ENCODE peak calls at places on chromosome 1, in five cellular contexts. Z is HCT116, S is SK-N-SH, R is H1, L is HepG2. F is an unnamed sample.

GRCh38 chr1:92784051-92784638 is 763 bp downstream of the EVI5 start:
- DNase-seq in L (peak), R (no peak), S (no peak), Z (no peak), F (peak)

GRCh38 chr1:186146971-186147370 is 228.1 kb downstream of the TPR start:
- DNase-seq in Z (no peak), R (no peak), L (no peak), S (no peak), F (no peak)

GRCh38 chr1:59332221-59332620 is 35.3 kb downstream of the FGGY start:
- DNase-seq in Z (no peak), S (no peak), L (no peak), R (no peak), F (no peak)

GRCh38 chr1:43491056-43491455 is 37.3 kb upstream of the HYI start:
- DNase-seq in R (no peak), Z (no peak), L (no peak), S (no peak), F (no peak)

GRCh38 chr1:48472747-48473146 is 743 bp upstream of the SPATA6 start:
- DNase-seq in Z (no peak), R (no peak), S (peak), L (no peak), F (no peak)

GRCh38 chr1:155117610-155118009 is 10.1 kb upstream of the EFNA1 start:
- DNase-seq in Z (no peak), L (no peak), S (no peak), R (no peak), F (peak)

GRCh38 chr1:150925080-150925479 is 1.1 kb upstream of the SETDB1 start:
- DNase-seq in L (no peak), R (no peak), Z (no peak), S (no peak), F (no peak)

GRCh38 chr1:51421961-51422360 is 91.6 kb upstream of the TTC39A start:
- DNase-seq in S (peak), R (no peak), L (peak), Z (peak), F (peak)

GRCh38 chr1:74908797-74909196 is 175.8 kb downstream of the TYW3 start:
- DNase-seq in L (no peak), S (no peak), Z (no peak), R (no peak), F (no peak)

GRCh38 chr1:94597701-94598100 is 56.1 kb upstream of the F3 start:
- DNase-seq in S (no peak), R (peak), Z (no peak), L (no peak), F (no peak)

GRCh38 chr1:22792396-22793171 is 81.9 kb downstream of the EPHB2 start:
- DNase-seq in R (peak), Z (no peak), S (no peak), L (no peak), F (no peak)

GRCh38 chr1:22780696-22781095 is 70.1 kb downstream of the EPHB2 start:
- DNase-seq in R (peak), Z (peak), S (peak), L (no peak), F (peak)

GRCh38 chr1:12654004-12654567 is 10.2 kb downstream of the AADACL4 start:
- DNase-seq in Z (no peak), R (no peak), S (no peak), L (no peak), F (peak)

GRCh38 chr1:243411472-243411871 is 155.6 kb downstream of the SDCCAG8 start:
- DNase-seq in L (no peak), Z (no peak), R (no peak), S (no peak), F (no peak)

GRCh38 chr1:112783059-112783458 is 67.9 kb upstream of the PPM1J start:
- DNase-seq in Z (no peak), S (no peak), L (no peak), R (no peak), F (no peak)

GRCh38 chr1:6738987-6739386 is 37.4 kb upstream of the DNAJC11 start:
- DNase-seq in L (no peak), Z (no peak), R (no peak), S (no peak), F (no peak)

GRCh38 chr1:209421186-209421585 is 162.3 kb upstream of the CAMK1G start:
- DNase-seq in L (no peak), S (no peak), Z (no peak), R (no peak), F (no peak)

GRCh38 chr1:184982002-184982954 is 8.0 kb upstream of the NIBAN1 start:
- DNase-seq in R (peak), L (peak), Z (peak), S (peak), F (peak)

GRCh38 chr1:230825061-230825803 is 43.1 kb downstream of the C1orf198 start:
- DNase-seq in R (peak), Z (no peak), L (no peak), S (peak), F (peak)

GRCh38 chr1:159941139-159941866 is 4.1 kb downstream of the IGSF9 start:
- DNase-seq in Z (no peak), S (no peak), R (no peak), L (no peak), F (no peak)

GRCh38 chr1:94925561-94926364 is 1.1 kb downstream of the CNN3 start:
- DNase-seq in S (peak), L (peak), Z (peak), R (peak), F (peak)

GRCh38 chr1:184237588-184237987 is 149.2 kb upstream of the C1orf21 start:
- DNase-seq in R (no peak), S (no peak), L (no peak), Z (no peak), F (no peak)

GRCh38 chr1:44267438-44267837 is 54.2 kb downstream of the DMAP1 start:
- DNase-seq in L (no peak), R (no peak), S (no peak), Z (no peak), F (no peak)

GRCh38 chr1:221206076-221206475 is 326.8 kb downstream of the HLX start:
- DNase-seq in Z (no peak), L (no peak), S (no peak), R (no peak), F (no peak)

GRCh38 chr1:174222166-174222949 is 63.0 kb downstream of the RABGAP1L start:
- DNase-seq in S (no peak), L (no peak), R (no peak), Z (no peak), F (no peak)

GRCh38 chr1:51442198-51442597 is 76.9 kb downstream of the EPS15 start:
- DNase-seq in L (no peak), R (no peak), Z (no peak), S (no peak), F (no peak)

GRCh38 chr1:51648180-51649109 is 31.6 kb downstream of the OSBPL9 start:
- DNase-seq in R (no peak), L (peak), S (peak), Z (no peak), F (no peak)

GRCh38 chr1:212689758-212690540 is 9.7 kb downstream of the BATF3 start:
- DNase-seq in S (no peak), R (no peak), L (no peak), Z (no peak), F (no peak)

GRCh38 chr1:234533034-234533571 is 54.1 kb upstream of the TARBP1 start:
- DNase-seq in R (no peak), S (no peak), Z (no peak), L (no peak), F (no peak)

GRCh38 chr1:92924501-92924900 is 36.8 kb downstream of the DIPK1A start:
- DNase-seq in L (no peak), Z (no peak), R (no peak), S (no peak), F (no peak)

GRCh38 chr1:25694167-25694566 is 77.6 kb downstream of the MAN1C1 start:
- DNase-seq in S (no peak), L (no peak), R (no peak), Z (no peak), F (no peak)

GRCh38 chr1:25694591-25695007 is 78.0 kb downstream of the MAN1C1 start:
- DNase-seq in S (no peak), L (no peak), Z (no peak), R (no peak), F (no peak)

GRCh38 chr1:25695991-25696330 is 79.4 kb downstream of the MAN1C1 start:
- DNase-seq in R (no peak), L (no peak), Z (no peak), S (no peak), F (no peak)

GRCh38 chr1:25697426-25698220 is 81.0 kb downstream of the MAN1C1 start:
- DNase-seq in S (no peak), R (no peak), Z (no peak), L (no peak), F (no peak)

DNA sequence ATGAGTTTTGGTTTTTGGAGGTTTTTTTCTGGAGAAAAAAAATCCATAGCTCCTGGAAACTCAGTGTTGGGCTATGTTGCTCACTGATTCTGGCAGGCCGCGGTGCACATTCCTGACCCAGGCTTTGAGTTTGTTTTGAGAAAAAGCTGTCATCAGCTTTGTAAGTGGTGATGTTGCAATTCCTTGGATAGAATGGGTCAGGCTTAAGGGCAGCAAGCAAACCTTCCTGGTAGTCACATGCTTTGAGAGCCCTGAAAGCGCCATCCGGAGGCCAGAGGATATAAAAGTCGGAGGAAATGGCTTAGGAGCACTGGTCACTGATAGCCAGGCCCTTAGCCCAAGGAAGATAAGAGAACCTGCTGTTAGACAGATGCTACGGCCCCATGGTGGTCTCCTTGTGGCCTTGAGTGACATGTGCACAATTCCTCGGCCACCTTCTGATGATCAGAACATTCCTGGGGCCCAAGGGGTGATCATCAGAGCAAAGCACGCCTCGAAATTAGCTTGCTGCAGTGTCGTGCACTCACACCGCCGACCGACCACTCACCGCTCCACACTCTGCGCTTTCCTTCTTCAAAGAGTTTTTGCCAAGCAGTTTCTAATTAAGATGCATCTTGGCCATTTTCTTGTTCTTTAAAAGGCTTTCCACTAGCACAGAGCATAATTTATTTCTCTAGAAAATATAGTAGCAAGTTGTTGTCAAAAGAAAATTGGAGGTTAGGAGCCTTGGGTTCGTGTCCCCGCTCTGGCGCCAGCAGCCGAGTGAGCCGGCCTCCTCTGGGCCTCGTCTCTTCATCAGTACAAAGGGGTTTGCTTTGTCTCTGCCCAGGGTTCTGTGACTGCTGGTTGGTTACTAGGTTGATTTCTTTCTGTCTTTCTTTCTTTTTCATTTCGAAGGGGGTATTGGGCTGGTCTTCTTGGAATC is 78.7 kb downstream of the MAN1C1 start:
- DNase-seq in Z (no peak), R (no peak), L (peak), S (no peak), F (peak)
- TF ChIP-seq JUND in Z (no peak), R (no peak), L (no peak), S (no peak), F (no peak)

GRCh38 chr1:200415693-200416593 is 6.1 kb upstream of the ZNF281 start:
- DNase-seq in L (peak), S (no peak), Z (peak), R (no peak), F (no peak)

GRCh38 chr1:200411406-200412257 is 1.8 kb upstream of the ZNF281 start:
- DNase-seq in R (peak), Z (no peak), L (peak), S (no peak), F (peak)

GRCh38 chr1:200415227-200415626 is 5.4 kb upstream of the ZNF281 start:
- DNase-seq in R (no peak), Z (no peak), L (no peak), S (no peak), F (no peak)

GRCh38 chr1:200410566-200410878 is 686 bp upstream of the ZNF281 start:
- DNase-seq in L (no peak), S (peak), R (no peak), Z (peak), F (peak)

DNA sequence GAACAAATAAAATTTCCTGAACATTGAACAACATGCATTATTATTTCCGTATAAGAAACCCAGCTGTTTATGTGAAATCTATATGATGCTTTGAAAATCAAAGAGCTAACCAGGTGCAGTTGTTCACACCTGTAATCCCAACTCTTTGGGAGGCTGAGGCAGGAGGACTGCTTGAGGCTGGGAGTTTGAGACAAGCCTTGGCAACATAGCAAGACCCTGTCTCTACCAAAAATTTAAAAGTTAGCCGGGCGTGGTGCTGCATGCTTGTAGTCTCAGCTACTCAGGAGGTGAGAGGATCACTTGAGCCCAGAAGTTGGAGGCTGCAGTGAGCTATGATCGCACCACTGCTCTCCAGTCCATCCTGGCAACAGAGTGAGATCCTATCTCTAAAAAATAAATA is 4.8 kb upstream of the ZNF281 start:
- DNase-seq in S (no peak), L (no peak), Z (no peak), R (no peak), F (no peak)
- TF ChIP-seq JUND in S (no peak), L (no peak), Z (no peak), R (no peak), F (no peak)

GRCh38 chr1:167821969-167822685 is 91.8 kb downstream of the ADCY10 start:
- DNase-seq in S (no peak), R (no peak), Z (no peak), L (no peak), F (no peak)
- TF ChIP-seq JUND in S (no peak), R (no peak), Z (no peak), L (no peak), F (no peak)

DNA sequence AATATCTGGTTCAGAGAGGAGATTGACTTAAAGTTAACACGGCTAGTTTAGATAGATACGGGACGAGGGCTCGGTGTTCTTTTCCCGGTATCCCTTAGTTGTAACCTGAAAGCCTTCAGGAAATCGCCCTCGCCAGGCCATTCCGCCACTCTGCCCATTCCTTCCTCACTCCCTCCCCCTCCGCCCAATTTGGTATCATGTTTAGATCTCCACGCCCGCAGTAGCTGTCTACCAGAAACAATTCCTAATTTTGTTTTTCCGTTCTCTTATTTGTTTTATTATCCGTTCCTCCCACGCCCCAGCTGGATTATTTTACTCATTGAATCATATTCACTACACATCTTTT is 685 bp upstream of the VAMP4 start:
- DNase-seq in Z (no peak), S (peak), L (no peak), R (peak), F (peak)
- TF ChIP-seq JUND in Z (no peak), S (no peak), L (no peak), R (no peak), F (no peak)

DNA sequence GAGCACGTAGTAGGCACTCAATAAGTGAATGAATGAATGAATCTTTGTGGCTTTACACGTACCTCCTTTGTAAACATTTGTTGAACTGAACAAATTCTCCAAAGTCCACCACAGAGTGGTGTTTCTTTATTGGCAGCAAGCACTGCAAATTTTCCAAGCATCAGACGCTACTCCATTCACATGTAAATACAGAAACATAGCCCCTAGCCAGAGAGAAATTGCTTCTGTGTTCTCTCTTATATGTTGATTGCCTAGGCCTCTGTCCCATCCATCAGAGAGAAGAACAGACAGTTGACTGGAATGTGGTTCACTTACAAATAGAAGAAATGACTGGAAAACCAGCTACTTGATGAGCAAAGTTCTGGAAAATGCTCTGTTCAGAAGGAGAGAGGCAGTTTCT is 18.2 kb upstream of the KIRREL1 start:
- DNase-seq in R (no peak), L (no peak), Z (no peak), S (no peak), F (no peak)
- TF ChIP-seq JUND in R (no peak), L (no peak), Z (no peak), S (no peak), F (no peak)

GRCh38 chr1:235910357-235911299 is 43.9 kb upstream of the LYST start:
- DNase-seq in S (peak), Z (peak), L (peak), R (no peak), F (no peak)
- TF ChIP-seq JUND in S (peak), Z (peak), L (no peak), R (peak), F (peak)

GRCh38 chr1:161196111-161196510 is 2.7 kb downstream of the ADAMTS4 start:
- DNase-seq in Z (no peak), L (no peak), S (no peak), R (no peak), F (no peak)
- TF ChIP-seq JUND in Z (no peak), L (no peak), S (no peak), R (no peak), F (no peak)

DNA sequence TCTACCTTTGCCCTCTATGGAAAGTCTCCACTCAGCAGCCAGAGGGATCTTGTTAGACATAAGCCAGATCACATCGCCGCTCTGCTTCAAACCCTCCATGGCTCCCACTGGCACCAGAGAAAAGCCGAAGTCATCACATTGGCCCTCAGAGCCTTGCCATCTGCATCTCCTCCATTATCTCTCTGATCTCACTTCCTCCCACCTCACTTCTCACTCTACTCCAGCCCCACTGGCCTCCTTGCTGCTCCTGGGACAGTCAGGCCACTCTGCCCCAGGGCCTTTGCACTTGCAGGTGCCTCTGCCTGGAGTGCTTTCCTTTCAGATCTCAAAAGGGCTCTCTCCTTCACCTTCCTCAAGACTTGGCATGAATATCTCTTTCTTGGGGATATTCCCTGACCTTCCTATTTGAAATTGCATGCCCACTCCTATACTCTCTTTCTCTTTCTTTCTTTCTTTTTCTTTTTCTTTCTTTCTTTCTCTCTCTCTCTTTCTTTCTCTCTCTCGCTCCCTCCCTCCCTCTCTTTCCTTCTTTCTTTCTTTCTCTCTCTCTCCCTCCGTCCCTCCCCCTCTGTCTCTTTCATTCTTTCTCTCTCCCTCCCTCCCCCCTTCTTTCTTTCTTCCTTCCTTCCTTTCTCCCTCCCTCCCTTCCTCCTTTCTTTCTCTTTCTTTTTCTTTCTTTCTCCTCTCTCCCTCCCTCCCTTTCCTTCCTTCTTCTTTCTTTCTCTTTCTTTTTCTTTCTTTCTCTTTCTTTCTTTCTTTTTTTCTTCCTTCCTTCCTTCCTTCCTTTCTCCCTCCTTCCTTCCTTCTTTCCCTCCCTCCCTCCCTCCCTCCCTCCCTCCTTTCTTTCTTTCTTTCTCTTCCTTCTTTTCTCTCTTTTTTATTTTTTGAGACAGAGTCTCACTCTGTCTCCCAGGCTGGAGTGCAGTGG is 96.0 kb upstream of the CASZ1 start:
- DNase-seq in Z (no peak), L (no peak), R (no peak), S (no peak), F (no peak)
- TF ChIP-seq JUND in Z (no peak), L (no peak), R (no peak), S (no peak), F (no peak)

GRCh38 chr1:19467199-19468187 is 17.8 kb downstream of the CAPZB start:
- DNase-seq in L (no peak), S (no peak), Z (no peak), R (no peak), F (no peak)

GRCh38 chr1:19466112-19466561 is 19.2 kb downstream of the CAPZB start:
- DNase-seq in L (no peak), S (no peak), Z (no peak), R (no peak), F (no peak)

GRCh38 chr1:19472174-19472573 is 13.2 kb downstream of the CAPZB start:
- DNase-seq in S (peak), L (no peak), R (no peak), Z (no peak), F (no peak)

GRCh38 chr1:19468397-19468956 is 16.9 kb downstream of the CAPZB start:
- DNase-seq in Z (no peak), S (no peak), R (no peak), L (peak), F (no peak)

DNA sequence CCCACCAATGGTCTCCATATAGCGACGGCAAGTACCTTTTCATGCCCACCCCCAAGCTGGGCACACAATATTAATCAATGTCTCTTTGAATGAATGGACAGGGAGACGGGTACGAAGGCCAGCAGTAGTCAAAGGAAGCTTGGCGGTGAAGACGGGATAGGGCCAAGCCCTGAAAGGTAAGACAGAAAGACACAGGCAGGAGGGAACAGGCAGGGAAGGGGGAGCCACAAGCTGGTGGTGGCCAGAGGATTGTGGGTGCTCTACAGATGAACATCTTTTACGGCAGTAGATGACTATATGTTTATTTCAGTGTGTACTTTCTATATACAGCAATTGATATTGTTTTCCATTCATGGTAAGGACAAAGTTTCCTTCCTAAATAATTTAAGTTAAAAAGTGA is 16.3 kb downstream of the CAPZB start:
- DNase-seq in Z (no peak), L (no peak), S (no peak), R (no peak), F (no peak)
- TF ChIP-seq JUND in Z (no peak), L (no peak), S (no peak), R (no peak), F (no peak)